ENCODE peak calls at places on chromosomes 16 and 17, in seven cellular contexts. F is IMR-90, R is K562, X is Peyer's patch, G is tibial nerve, W is transverse colon, M is ovary. I is an unnamed sample.
A peak's percentile ranks its signal among the peaks of the same experiment; 100 is the strongest.

GRCh38 chr17:74431568-74432483 is at the start of gene GPRC5C:
- DNase-seq in R (peak; percentile 55), X (peak; percentile 42), M (peak; percentile 94), G (peak; percentile 55), W (peak; percentile 92), F (no peak), I (no peak)

GRCh38 chr17:3556905-3557767 is 476 bp downstream of the TRPV3 start:
- DNase-seq in G (no peak), X (peak; percentile 27), F (no peak), M (no peak), R (no peak), W (no peak), I (no peak)

GRCh38 chr16:287298-287811 is 4.4 kb downstream of the PDIA2 start:
- DNase-seq in F (no peak), M (no peak), G (no peak), X (no peak), R (no peak), W (no peak), I (no peak)

GRCh38 chr17:41785876-41786226 is 660 bp downstream of the JUP start:
- DNase-seq in G (no peak), W (peak; percentile 88), M (peak; percentile 65), F (no peak), R (peak; percentile 81), X (no peak), I (peak; percentile 90)

GRCh38 chr16:89017956-89018604 is 41.1 kb upstream of the CBFA2T3 start:
- DNase-seq in R (no peak), F (no peak), X (no peak), G (no peak), W (no peak), M (no peak), I (peak; percentile 28)

GRCh38 chr17:2025622-2026309 is 632 bp upstream of the RTN4RL1 start:
- DNase-seq in G (peak; percentile 60), X (no peak), R (peak; percentile 48), F (peak; percentile 57), W (peak; percentile 81), M (peak; percentile 86), I (peak; percentile 84)

GRCh38 chr16:57618306-57619132 is 9.9 kb upstream of the ADGRG1 start:
- DNase-seq in M (peak; percentile 18), G (no peak), W (no peak), R (no peak), X (no peak), F (peak; percentile 47), I (peak; percentile 66)

GRCh38 chr16:83720213-83720612 is 87.6 kb upstream of the HSBP1 start:
- DNase-seq in X (no peak), R (no peak), G (no peak), W (no peak), F (no peak), M (no peak), I (no peak)

GRCh38 chr16:29900102-29900887 is at the start of gene ASPHD1:
- DNase-seq in F (peak; percentile 86), G (peak; percentile 21), X (peak; percentile 35), R (peak; percentile 52), W (no peak), M (peak; percentile 77), I (no peak)

GRCh38 chr17:33373209-33373608 is 80.1 kb upstream of the ASIC2 start:
- DNase-seq in W (no peak), F (no peak), G (no peak), M (no peak), R (no peak), X (no peak), I (no peak)

GRCh38 chr16:18803569-18804462 is 2.5 kb upstream of the ARL6IP1 start:
- DNase-seq in W (no peak), G (no peak), R (peak; percentile 39), M (no peak), X (no peak), F (peak; percentile 42), I (no peak)

GRCh38 chr16:61820398-61820797 is 215.8 kb downstream of the CDH8 start:
- DNase-seq in M (no peak), X (no peak), G (no peak), F (no peak), R (no peak), W (no peak), I (no peak)

GRCh38 chr17:74875970-74876593 is 3.3 kb upstream of the FDXR start:
- DNase-seq in W (no peak), R (peak; percentile 90), M (no peak), F (no peak), G (no peak), X (no peak), I (no peak)

GRCh38 chr16:31265329-31266245 is 5.8 kb downstream of the ITGAM start:
- DNase-seq in F (peak; percentile 60), R (no peak), M (no peak), G (no peak), X (peak; percentile 38), W (no peak), I (no peak)

GRCh38 chr17:76747716-76748360 is 9.9 kb downstream of the MFSD11 start:
- DNase-seq in M (no peak), G (no peak), W (no peak), R (peak; percentile 5), F (no peak), X (no peak), I (no peak)

GRCh38 chr17:56593073-56593740 is at the start of gene NOG:
- DNase-seq in W (no peak), M (peak; percentile 51), G (no peak), R (no peak), X (no peak), F (peak; percentile 54), I (no peak)

GRCh38 chr17:5705081-5705875 is 121.0 kb upstream of the NLRP1 start:
- DNase-seq in W (no peak), F (peak; percentile 1), M (no peak), R (peak; percentile 20), X (no peak), G (no peak), I (peak; percentile 67)

GRCh38 chr17:40310882-40311391 is 2.0 kb downstream of the RARA start:
- DNase-seq in W (no peak), X (no peak), F (no peak), G (peak; percentile 6), R (no peak), M (no peak), I (peak; percentile 49)
- H3K4me3 ChIP-seq in W (no peak overlapping the region), X (no peak overlapping the region), F (no peak overlapping the region), G (no peak overlapping the region), R (no peak overlapping the region), M (no peak overlapping the region), I (peak overlapping the region; percentile 10)

GRCh38 chr16:14301150-14302030 is 230.3 kb downstream of the MRTFB start:
- DNase-seq in G (no peak), W (peak; percentile 38), R (peak; percentile 44), M (peak; percentile 74), X (no peak), F (no peak), I (no peak)

GRCh38 chr16:14303182-14303618 is 232.1 kb downstream of the MRTFB start:
- DNase-seq in X (no peak), R (peak; percentile 44), M (no peak), G (no peak), W (no peak), F (peak; percentile 36), I (no peak)

GRCh38 chr16:14303654-14304394 is 232.7 kb downstream of the MRTFB start:
- DNase-seq in X (no peak), R (peak; percentile 64), F (no peak), W (peak; percentile 27), G (no peak), M (peak; percentile 62), I (no peak)

GRCh38 chr16:14302031-14302398 is 230.9 kb downstream of the MRTFB start:
- DNase-seq in G (no peak), F (peak; percentile 60), X (no peak), R (peak; percentile 80), M (peak; percentile 74), W (peak; percentile 59), I (no peak)

DNA sequence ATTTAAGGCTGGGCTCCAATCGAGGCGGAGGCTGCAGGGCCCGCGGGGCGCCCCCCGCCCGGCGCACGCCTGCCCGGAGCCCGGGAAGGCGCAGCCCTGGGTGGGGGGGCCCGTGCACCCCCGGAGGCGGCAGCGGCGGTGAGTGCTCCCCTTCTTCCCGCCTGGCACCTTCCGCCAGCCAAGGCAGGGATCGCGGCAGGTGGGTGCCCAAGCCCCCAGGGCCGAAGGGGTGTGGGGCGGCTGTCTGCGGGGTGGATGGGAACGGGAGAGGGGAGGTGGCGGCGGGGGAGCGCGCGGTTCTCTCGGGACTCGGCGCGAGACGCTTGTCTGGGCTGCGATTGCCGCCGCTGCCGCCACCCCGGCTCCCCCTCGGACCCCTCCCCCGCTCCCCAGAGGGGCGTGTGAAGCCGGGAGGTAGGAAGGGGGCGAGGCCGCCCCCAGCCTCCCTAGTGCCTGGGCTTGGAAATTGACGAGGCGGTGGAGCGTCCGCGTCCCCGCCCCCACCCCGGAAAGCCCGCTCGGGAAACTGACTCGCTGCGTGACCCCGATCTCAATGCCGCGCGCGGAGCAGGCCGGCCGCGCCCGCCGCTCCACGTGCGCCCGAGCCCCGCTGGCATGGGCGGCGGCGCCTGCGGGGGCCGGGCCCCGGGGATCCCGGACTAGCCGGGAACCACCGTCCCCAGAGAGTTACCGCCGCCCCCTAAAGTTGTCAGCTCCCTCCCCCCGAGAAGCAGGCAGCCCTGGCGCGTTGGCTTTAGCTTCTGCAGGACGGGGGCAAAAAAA is 231.5 kb downstream of the MRTFB start:
- DNase-seq in W (peak; percentile 13), R (peak; percentile 46), F (no peak), G (no peak), X (no peak), M (peak; percentile 66), I (peak; percentile 71)
- TF ChIP-seq POLR2A in W (no peak), R (no peak), F (no peak), G (no peak), X (no peak), M (no peak), I (no peak)

GRCh38 chr16:77786448-77786847 is 1.9 kb upstream of the VAT1L start:
- DNase-seq in G (no peak), W (no peak), F (no peak), R (no peak), M (no peak), X (no peak), I (no peak)
- H3K4me1 ChIP-seq in G (peaks cover 25% of the 10 kb centered on the region), W (peaks cover 11% of the 10 kb centered on the region), F (peaks cover 11% of the 10 kb centered on the region), R (peaks cover 8% of the 10 kb centered on the region), M (peaks cover 2% of the 10 kb centered on the region), X (no peaks in the 10 kb centered on the region), I (peaks cover 17% of the 10 kb centered on the region)

GRCh38 chr17:16972346-16972745 is 428 bp upstream of the TNFRSF13B start:
- DNase-seq in M (no peak), F (no peak), W (no peak), X (no peak), G (no peak), R (no peak), I (peak; percentile 31)
- H3K4me3 ChIP-seq in M (no peak overlapping the region), F (no peak overlapping the region), W (no peak overlapping the region), X (no peak overlapping the region), G (no peak overlapping the region), R (no peak overlapping the region), I (no peak overlapping the region)